ENCODE peak calls at places on chromosomes 3 and 15, in ten cellular contexts. G is neural crest cell, Y is astrocyte of the spinal cord, F is endothelial cell of umbilical vein, Q is progenitor cell of endocrine pancreas, I is sigmoid colon, S is foreskin fibroblast, X is Calu3, P is body of pancreas, D is stomach. C is an unnamed sample.

GRCh38 chr15:73756390-73756789 is 3.2 kb upstream of the INSYN1 start:
- DNase-seq in G (no peak), Y (no peak), F (no peak), Q (no peak), I (no peak), S (no peak), X (no peak), P (no peak), D (no peak), C (no peak)

GRCh38 chr15:74642328-74642723 is 26.7 kb downstream of the CLK3 start:
- DNase-seq in G (no peak), Y (no peak), F (no peak), Q (no peak), I (no peak), S (no peak), X (peak; percentile 49), P (peak; percentile 41), D (peak; percentile 46), C (no peak)

GRCh38 chr3:23668430-23668904 is 137.3 kb upstream of the UBE2E1 start:
- DNase-seq in G (no peak), Y (peak; percentile 89), F (peak; percentile 73), Q (no peak), I (no peak), S (peak; percentile 86), X (no peak), P (no peak), D (no peak), C (no peak)

GRCh38 chr3:188133646-188134045 is 20.3 kb upstream of the LPP start:
- DNase-seq in G (no peak), Y (peak; percentile 70), F (no peak), Q (no peak), I (no peak), S (no peak), X (no peak), P (no peak), D (no peak), C (no peak)

GRCh38 chr15:70576683-70577082 is 186.7 kb downstream of the UACA start:
- DNase-seq in G (no peak), Y (no peak), F (no peak), Q (no peak), I (no peak), S (no peak), X (no peak), P (no peak), D (no peak), C (no peak)

GRCh38 chr3:25568525-25569078 is 96.1 kb downstream of the TOP2B start:
- DNase-seq in G (no peak), Y (no peak), F (no peak), Q (no peak), I (no peak), S (no peak), X (no peak), P (no peak), D (no peak), C (no peak)

GRCh38 chr15:47184405-47185221 is 532.7 kb upstream of the SEMA6D start:
- DNase-seq in G (peak; percentile 32), Y (peak; percentile 39), F (peak; percentile 37), Q (peak; percentile 14), I (peak; percentile 61), S (peak; percentile 25), X (no peak), P (peak; percentile 17), D (no peak), C (no peak)

GRCh38 chr15:66078196-66078928 is 175.2 kb downstream of the MEGF11 start:
- DNase-seq in G (no peak), Y (no peak), F (no peak), Q (no peak), I (peak; percentile 40), S (no peak), X (no peak), P (no peak), D (no peak), C (no peak)

GRCh38 chr15:59327942-59328341 is 44.7 kb downstream of the MYO1E start:
- DNase-seq in G (no peak), Y (no peak), F (no peak), Q (no peak), I (no peak), S (no peak), X (no peak), P (no peak), D (no peak), C (no peak)
- TF ChIP-seq CTCF in G (no peak), Y (no peak), F (no peak), Q (no peak), I (no peak), S (no peak), X (no peak), P (no peak), D (no peak), C (no peak)

GRCh38 chr3:38627956-38628355 is 21.5 kb downstream of the SCN5A start:
- DNase-seq in G (peak; percentile 40), Y (no peak), F (peak; percentile 32), Q (no peak), I (no peak), S (no peak), X (peak; percentile 30), P (no peak), D (no peak), C (no peak)
- TF ChIP-seq CTCF in G (peak; percentile 51), Y (peak; percentile 58), F (peak; percentile 73), Q (peak; percentile 53), I (no peak), S (peak; percentile 45), X (no peak), P (peak; percentile 9), D (no peak), C (no peak)

GRCh38 chr15:98280576-98280975 is 320.1 kb downstream of the ARRDC4 start:
- DNase-seq in G (no peak), Y (no peak), F (no peak), Q (no peak), I (no peak), S (no peak), X (no peak), P (no peak), D (no peak), C (no peak)

GRCh38 chr15:98281130-98281529 is 320.6 kb downstream of the ARRDC4 start:
- DNase-seq in G (no peak), Y (no peak), F (no peak), Q (no peak), I (no peak), S (no peak), X (no peak), P (no peak), D (no peak), C (no peak)

GRCh38 chr15:98276018-98276417 is 315.5 kb downstream of the ARRDC4 start:
- DNase-seq in G (no peak), Y (no peak), F (no peak), Q (no peak), I (no peak), S (no peak), X (no peak), P (no peak), D (no peak), C (no peak)

GRCh38 chr15:98272586-98272985 is 312.1 kb downstream of the ARRDC4 start:
- DNase-seq in G (no peak), Y (no peak), F (no peak), Q (no peak), I (no peak), S (no peak), X (no peak), P (no peak), D (no peak), C (no peak)

DNA sequence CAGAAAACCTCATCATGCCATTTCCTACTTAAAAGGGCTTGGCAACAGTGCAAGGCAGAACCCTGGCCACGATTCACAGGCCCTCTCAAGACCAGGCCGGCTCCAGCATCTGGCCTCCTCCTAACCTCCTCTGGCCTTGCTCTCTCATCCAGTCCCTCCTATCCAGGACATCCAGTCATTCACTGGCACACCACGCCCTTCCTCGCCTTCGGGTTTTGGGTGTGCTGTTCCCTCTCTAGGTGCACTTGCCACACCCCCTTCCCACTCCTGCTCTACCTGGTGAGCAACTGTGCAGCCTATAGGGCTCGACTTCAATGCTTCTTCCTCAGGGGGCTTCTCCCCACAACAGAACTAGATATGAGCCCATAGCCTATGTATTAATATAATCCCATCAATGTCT is 317.1 kb downstream of the ARRDC4 start:
- DNase-seq in G (no peak), Y (no peak), F (no peak), Q (no peak), I (no peak), S (no peak), X (no peak), P (no peak), D (no peak), C (no peak)
- TF ChIP-seq CTCF in G (no peak), Y (no peak), F (no peak), Q (no peak), I (no peak), S (no peak), X (no peak), P (no peak), D (no peak), C (no peak)

GRCh38 chr3:101779808-101780366 is 876 bp downstream of the NXPE3 start:
- DNase-seq in G (no peak), Y (no peak), F (no peak), Q (no peak), I (no peak), S (no peak), X (no peak), P (peak; percentile 41), D (no peak), C (no peak)

GRCh38 chr3:101780661-101781060 is 1.6 kb downstream of the NXPE3 start:
- DNase-seq in G (no peak), Y (peak; percentile 81), F (peak; percentile 52), Q (no peak), I (no peak), S (peak; percentile 85), X (no peak), P (no peak), D (no peak), C (no peak)

GRCh38 chr3:101781166-101781565 is 2.2 kb downstream of the NXPE3 start:
- DNase-seq in G (no peak), Y (no peak), F (no peak), Q (no peak), I (no peak), S (no peak), X (no peak), P (no peak), D (no peak), C (no peak)

GRCh38 chr3:101778385-101779046 is 495 bp upstream of the NXPE3 start:
- DNase-seq in G (no peak), Y (peak; percentile 7), F (no peak), Q (no peak), I (no peak), S (no peak), X (no peak), P (no peak), D (no peak), C (no peak)

DNA sequence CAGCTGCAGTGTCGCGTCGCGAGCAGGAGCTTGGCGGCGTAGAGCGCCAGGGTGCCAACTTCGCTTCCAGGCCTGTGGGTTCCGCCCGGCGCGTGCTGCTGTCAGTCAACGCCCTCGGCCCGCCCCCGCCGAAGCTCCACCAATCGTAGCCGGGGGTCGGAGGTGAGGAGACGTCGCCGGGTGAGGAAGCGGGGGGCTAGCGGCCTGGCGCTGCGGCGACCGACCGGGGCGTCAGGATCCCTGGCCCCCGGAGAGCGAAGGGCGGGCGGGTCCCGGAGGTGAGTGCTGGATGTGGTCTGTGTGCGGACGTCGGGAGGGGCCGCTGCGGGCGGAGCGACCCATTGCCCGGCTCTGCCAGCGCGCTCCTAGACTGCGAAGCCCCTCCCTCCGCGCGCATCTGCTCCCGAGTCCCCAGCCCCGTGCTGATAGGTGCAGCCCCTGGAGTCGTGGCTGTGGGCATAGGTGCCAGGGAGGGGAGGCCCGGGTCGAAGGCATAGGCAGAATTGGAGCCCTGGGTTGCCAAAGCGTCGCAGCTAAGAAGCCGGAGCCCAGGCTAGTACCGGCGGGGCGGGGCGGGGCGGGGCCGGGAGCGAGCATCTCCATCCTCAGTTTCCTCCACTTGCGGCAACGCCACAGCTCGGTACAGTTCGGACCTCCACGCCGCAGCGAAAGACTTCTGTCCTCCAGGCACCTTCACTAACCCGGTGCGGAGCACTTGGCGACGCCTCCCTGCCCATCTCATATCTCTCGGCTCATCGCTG is at the start of gene NXPE3:
- DNase-seq in G (peak; percentile 85), Y (peak; percentile 78), F (peak; percentile 90), Q (peak; percentile 85), I (peak; percentile 96), S (peak; percentile 76), X (peak; percentile 86), P (peak; percentile 93), D (peak; percentile 91), C (peak; percentile 95)
- TF ChIP-seq CTCF in G (no peak), Y (no peak), F (no peak), Q (no peak), I (no peak), S (no peak), X (no peak), P (no peak), D (no peak), C (no peak)